ENCODE peak calls at places on chromosome X, in six cellular contexts. One of them, this sample, is unnamed.
A peak's percentile ranks its signal among the peaks of the same experiment; 100 is the strongest.

GRCh38 chrX:46770817-46771163 is 11.9 kb upstream of the SLC9A7 start:
- DNase-seq in CD4-positive, CD25-positive, alpha-beta regulatory T cell: no peak
- DNase-seq in HepG2: no peak
- DNase-seq in AG04450: peak; percentile 59
- DNase-seq in A549: no peak
- DNase-seq in CD8-positive, alpha-beta T cell: no peak
- DNase-seq in this sample: no peak

GRCh38 chrX:70422886-70423336 is at the start of gene GDPD2:
- DNase-seq in HepG2: peak; percentile 50
- DNase-seq in A549: no peak
- DNase-seq in AG04450: no peak
- DNase-seq in CD4-positive, CD25-positive, alpha-beta regulatory T cell: no peak
- DNase-seq in CD8-positive, alpha-beta T cell: no peak
- DNase-seq in this sample: peak; percentile 9

GRCh38 chrX:17032351-17032750 is 85.9 kb downstream of the REPS2 start:
- DNase-seq in CD8-positive, alpha-beta T cell: no peak
- DNase-seq in AG04450: no peak
- DNase-seq in A549: peak; percentile 7
- DNase-seq in HepG2: no peak
- DNase-seq in CD4-positive, CD25-positive, alpha-beta regulatory T cell: no peak
- DNase-seq in this sample: no peak

GRCh38 chrX:9362529-9362928 is 102.3 kb upstream of the TBL1X start:
- DNase-seq in HepG2: no peak
- DNase-seq in AG04450: no peak
- DNase-seq in A549: no peak
- DNase-seq in CD8-positive, alpha-beta T cell: no peak
- DNase-seq in CD4-positive, CD25-positive, alpha-beta regulatory T cell: no peak
- DNase-seq in this sample: no peak

GRCh38 chrX:10619311-10620015 is 922 bp downstream of the MID1 start:
- DNase-seq in AG04450: no peak
- DNase-seq in CD8-positive, alpha-beta T cell: no peak
- DNase-seq in A549: no peak
- DNase-seq in CD4-positive, CD25-positive, alpha-beta regulatory T cell: no peak
- DNase-seq in HepG2: no peak
- DNase-seq in this sample: no peak

GRCh38 chrX:103613362-103613761 is 5.6 kb downstream of the TCEAL3 start:
- DNase-seq in CD4-positive, CD25-positive, alpha-beta regulatory T cell: no peak
- DNase-seq in A549: no peak
- DNase-seq in HepG2: no peak
- DNase-seq in CD8-positive, alpha-beta T cell: no peak
- DNase-seq in AG04450: peak; percentile 10
- DNase-seq in this sample: no peak

GRCh38 chrX:41449615-41450014 is 2.5 kb downstream of the NYX start:
- DNase-seq in HepG2: no peak
- DNase-seq in AG04450: no peak
- DNase-seq in A549: no peak
- DNase-seq in CD8-positive, alpha-beta T cell: no peak
- DNase-seq in CD4-positive, CD25-positive, alpha-beta regulatory T cell: no peak
- DNase-seq in this sample: no peak

GRCh38 chrX:101958139-101958538 is 26.3 kb upstream of the ZMAT1 start:
- DNase-seq in AG04450: no peak
- DNase-seq in A549: no peak
- DNase-seq in HepG2: no peak
- DNase-seq in CD4-positive, CD25-positive, alpha-beta regulatory T cell: no peak
- DNase-seq in CD8-positive, alpha-beta T cell: no peak
- DNase-seq in this sample: no peak

GRCh38 chrX:97898798-97899197 is 1015.1 kb downstream of the RPA4 start:
- DNase-seq in A549: no peak
- DNase-seq in HepG2: no peak
- DNase-seq in AG04450: peak; percentile 13
- DNase-seq in CD4-positive, CD25-positive, alpha-beta regulatory T cell: no peak
- DNase-seq in CD8-positive, alpha-beta T cell: no peak
- DNase-seq in this sample: no peak

GRCh38 chrX:15204130-15204751 is 65.6 kb downstream of the ASB9 start:
- DNase-seq in AG04450: no peak
- DNase-seq in CD8-positive, alpha-beta T cell: no peak
- DNase-seq in HepG2: no peak
- DNase-seq in CD4-positive, CD25-positive, alpha-beta regulatory T cell: peak; percentile 3
- DNase-seq in A549: no peak
- DNase-seq in this sample: no peak

GRCh38 chrX:144566592-144566991 is 680.7 kb upstream of the SPANXN1 start:
- DNase-seq in HepG2: no peak
- DNase-seq in CD4-positive, CD25-positive, alpha-beta regulatory T cell: no peak
- DNase-seq in A549: no peak
- DNase-seq in CD8-positive, alpha-beta T cell: no peak
- DNase-seq in AG04450: no peak
- DNase-seq in this sample: no peak

GRCh38 chrX:119647552-119648420 is 41.6 kb upstream of the NKRF start:
- DNase-seq in CD8-positive, alpha-beta T cell: peak; percentile 37
- DNase-seq in HepG2: no peak
- DNase-seq in CD4-positive, CD25-positive, alpha-beta regulatory T cell: peak; percentile 57
- DNase-seq in A549: no peak
- DNase-seq in AG04450: no peak
- DNase-seq in this sample: no peak

GRCh38 chrX:39716401-39716800 is 381.4 kb downstream of the BCOR start:
- DNase-seq in CD8-positive, alpha-beta T cell: no peak
- DNase-seq in HepG2: no peak
- DNase-seq in CD4-positive, CD25-positive, alpha-beta regulatory T cell: no peak
- DNase-seq in AG04450: no peak
- DNase-seq in A549: no peak
- DNase-seq in this sample: no peak

GRCh38 chrX:46912673-46913491 is 661 bp downstream of the JADE3 start:
- DNase-seq in AG04450: no peak
- DNase-seq in HepG2: peak; percentile 39
- DNase-seq in CD8-positive, alpha-beta T cell: peak; percentile 16
- DNase-seq in A549: peak; percentile 75
- DNase-seq in CD4-positive, CD25-positive, alpha-beta regulatory T cell: no peak
- DNase-seq in this sample: peak; percentile 38

GRCh38 chrX:151715735-151716134 is at the start of gene FATE1:
- DNase-seq in CD8-positive, alpha-beta T cell: no peak
- DNase-seq in CD4-positive, CD25-positive, alpha-beta regulatory T cell: no peak
- DNase-seq in HepG2: no peak
- DNase-seq in A549: no peak
- DNase-seq in AG04450: no peak
- DNase-seq in this sample: no peak

GRCh38 chrX:19709812-19710518 is 177.4 kb downstream of the SH3KBP1 start:
- DNase-seq in HepG2: no peak
- DNase-seq in A549: peak; percentile 67
- DNase-seq in CD8-positive, alpha-beta T cell: no peak
- DNase-seq in CD4-positive, CD25-positive, alpha-beta regulatory T cell: no peak
- DNase-seq in AG04450: no peak
- DNase-seq in this sample: no peak

GRCh38 chrX:48165246-48165645 is 31.3 kb downstream of the SSX5 start:
- DNase-seq in HepG2: no peak
- DNase-seq in CD4-positive, CD25-positive, alpha-beta regulatory T cell: no peak
- DNase-seq in CD8-positive, alpha-beta T cell: no peak
- DNase-seq in A549: no peak
- DNase-seq in AG04450: no peak
- DNase-seq in this sample: no peak

GRCh38 chrX:41002021-41002420 is 83.2 kb upstream of the USP9X start:
- DNase-seq in HepG2: peak; percentile 64
- DNase-seq in A549: no peak
- DNase-seq in CD8-positive, alpha-beta T cell: no peak
- DNase-seq in AG04450: no peak
- DNase-seq in CD4-positive, CD25-positive, alpha-beta regulatory T cell: no peak
- DNase-seq in this sample: no peak

GRCh38 chrX:140664939-140665338 is 44.6 kb upstream of the LINC00632 start:
- DNase-seq in CD4-positive, CD25-positive, alpha-beta regulatory T cell: no peak
- DNase-seq in A549: peak; percentile 1
- DNase-seq in AG04450: no peak
- DNase-seq in CD8-positive, alpha-beta T cell: no peak
- DNase-seq in HepG2: peak; percentile 15
- DNase-seq in this sample: no peak

GRCh38 chrX:29662759-29663503 is 552.4 kb upstream of the MAGEB2 start:
- DNase-seq in CD4-positive, CD25-positive, alpha-beta regulatory T cell: no peak
- DNase-seq in CD8-positive, alpha-beta T cell: no peak
- DNase-seq in A549: peak; percentile 71
- DNase-seq in HepG2: peak; percentile 1
- DNase-seq in AG04450: peak; percentile 85
- DNase-seq in this sample: peak; percentile 38

GRCh38 chrX:149807747-149808458 is 26.2 kb downstream of the MAGEA9 start:
- DNase-seq in CD8-positive, alpha-beta T cell: no peak
- DNase-seq in A549: no peak
- DNase-seq in CD4-positive, CD25-positive, alpha-beta regulatory T cell: no peak
- DNase-seq in HepG2: no peak
- DNase-seq in AG04450: no peak
- DNase-seq in this sample: no peak

GRCh38 chrX:115233497-115234219 is at the start of gene LRCH2:
- DNase-seq in HepG2: no peak
- DNase-seq in CD8-positive, alpha-beta T cell: no peak
- DNase-seq in A549: no peak
- DNase-seq in CD4-positive, CD25-positive, alpha-beta regulatory T cell: no peak
- DNase-seq in AG04450: peak; percentile 4
- DNase-seq in this sample: no peak

GRCh38 chrX:115229337-115229991 is 4.4 kb downstream of the LRCH2 start:
- DNase-seq in CD8-positive, alpha-beta T cell: no peak
- DNase-seq in HepG2: no peak
- DNase-seq in A549: no peak
- DNase-seq in AG04450: no peak
- DNase-seq in CD4-positive, CD25-positive, alpha-beta regulatory T cell: no peak
- DNase-seq in this sample: no peak

GRCh38 chrX:115234220-115234557 is 293 bp upstream of the LRCH2 start:
- DNase-seq in A549: no peak
- DNase-seq in CD8-positive, alpha-beta T cell: no peak
- DNase-seq in AG04450: no peak
- DNase-seq in HepG2: no peak
- DNase-seq in CD4-positive, CD25-positive, alpha-beta regulatory T cell: no peak
- DNase-seq in this sample: no peak

DNA sequence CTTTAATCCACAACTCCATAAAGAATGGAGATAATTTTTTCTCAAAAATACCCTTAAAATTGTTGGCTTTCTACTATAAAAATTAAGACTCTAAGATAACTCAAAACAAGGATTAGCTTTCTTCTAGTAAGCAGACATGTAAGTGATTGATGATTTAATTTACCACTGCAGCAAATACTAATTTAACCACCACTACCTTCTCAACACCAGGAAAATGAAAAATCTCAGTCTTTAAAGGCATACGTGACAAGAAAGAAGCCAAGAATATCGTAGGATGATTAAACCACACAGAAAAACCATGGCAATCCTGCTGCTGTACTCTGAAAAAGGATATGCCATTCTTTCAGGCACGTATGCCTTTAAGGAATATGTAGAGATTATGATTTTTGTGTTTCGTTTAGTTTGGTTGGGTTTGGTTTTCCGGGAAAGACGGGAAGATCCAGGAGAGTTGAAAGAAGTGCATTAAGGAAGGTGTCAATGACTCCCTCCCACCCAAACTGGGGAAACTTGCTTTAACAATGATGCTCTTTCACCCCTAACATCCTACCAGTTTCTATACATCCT is 881 bp downstream of the LRCH2 start:
- DNase-seq in A549: no peak
- DNase-seq in CD8-positive, alpha-beta T cell: no peak
- DNase-seq in HepG2: no peak
- DNase-seq in CD4-positive, CD25-positive, alpha-beta regulatory T cell: no peak
- DNase-seq in AG04450: no peak
- DNase-seq in this sample: no peak
- H3K27ac ChIP-seq in A549: no peak overlapping the region
- H3K27ac ChIP-seq in CD8-positive, alpha-beta T cell: no peak overlapping the region
- H3K27ac ChIP-seq in HepG2: no peak overlapping the region
- H3K27ac ChIP-seq in CD4-positive, CD25-positive, alpha-beta regulatory T cell: no peak overlapping the region
- H3K27ac ChIP-seq in AG04450: peak overlapping the region; percentile 31
- H3K27ac ChIP-seq in this sample: no peak overlapping the region

GRCh38 chrX:108309144-108309543 is 129.1 kb downstream of the COL4A6 start:
- DNase-seq in CD4-positive, CD25-positive, alpha-beta regulatory T cell: no peak
- DNase-seq in HepG2: peak; percentile 66
- DNase-seq in AG04450: peak; percentile 45
- DNase-seq in CD8-positive, alpha-beta T cell: no peak
- DNase-seq in A549: peak; percentile 55
- DNase-seq in this sample: no peak
- H3K27ac ChIP-seq in CD4-positive, CD25-positive, alpha-beta regulatory T cell: no peak overlapping the region
- H3K27ac ChIP-seq in HepG2: no peak overlapping the region
- H3K27ac ChIP-seq in AG04450: no peak overlapping the region
- H3K27ac ChIP-seq in CD8-positive, alpha-beta T cell: no peak overlapping the region
- H3K27ac ChIP-seq in A549: peak overlapping the region; percentile 84
- H3K27ac ChIP-seq in this sample: no peak overlapping the region

GRCh38 chrX:115582871-115583729 is 22.1 kb downstream of the PLS3 start:
- DNase-seq in CD8-positive, alpha-beta T cell: no peak
- DNase-seq in CD4-positive, CD25-positive, alpha-beta regulatory T cell: no peak
- DNase-seq in AG04450: no peak
- DNase-seq in A549: no peak
- DNase-seq in HepG2: no peak
- DNase-seq in this sample: no peak

GRCh38 chrX:115584715-115585114 is 23.7 kb downstream of the PLS3 start:
- DNase-seq in CD8-positive, alpha-beta T cell: no peak
- DNase-seq in HepG2: no peak
- DNase-seq in A549: no peak
- DNase-seq in AG04450: no peak
- DNase-seq in CD4-positive, CD25-positive, alpha-beta regulatory T cell: no peak
- DNase-seq in this sample: no peak

GRCh38 chrX:115583730-115584004 is 22.7 kb downstream of the PLS3 start:
- DNase-seq in A549: no peak
- DNase-seq in HepG2: no peak
- DNase-seq in AG04450: no peak
- DNase-seq in CD8-positive, alpha-beta T cell: no peak
- DNase-seq in CD4-positive, CD25-positive, alpha-beta regulatory T cell: no peak
- DNase-seq in this sample: no peak

GRCh38 chrX:115579786-115580294 is 18.9 kb downstream of the PLS3 start:
- DNase-seq in CD8-positive, alpha-beta T cell: no peak
- DNase-seq in AG04450: no peak
- DNase-seq in A549: no peak
- DNase-seq in CD4-positive, CD25-positive, alpha-beta regulatory T cell: no peak
- DNase-seq in HepG2: no peak
- DNase-seq in this sample: no peak

DNA sequence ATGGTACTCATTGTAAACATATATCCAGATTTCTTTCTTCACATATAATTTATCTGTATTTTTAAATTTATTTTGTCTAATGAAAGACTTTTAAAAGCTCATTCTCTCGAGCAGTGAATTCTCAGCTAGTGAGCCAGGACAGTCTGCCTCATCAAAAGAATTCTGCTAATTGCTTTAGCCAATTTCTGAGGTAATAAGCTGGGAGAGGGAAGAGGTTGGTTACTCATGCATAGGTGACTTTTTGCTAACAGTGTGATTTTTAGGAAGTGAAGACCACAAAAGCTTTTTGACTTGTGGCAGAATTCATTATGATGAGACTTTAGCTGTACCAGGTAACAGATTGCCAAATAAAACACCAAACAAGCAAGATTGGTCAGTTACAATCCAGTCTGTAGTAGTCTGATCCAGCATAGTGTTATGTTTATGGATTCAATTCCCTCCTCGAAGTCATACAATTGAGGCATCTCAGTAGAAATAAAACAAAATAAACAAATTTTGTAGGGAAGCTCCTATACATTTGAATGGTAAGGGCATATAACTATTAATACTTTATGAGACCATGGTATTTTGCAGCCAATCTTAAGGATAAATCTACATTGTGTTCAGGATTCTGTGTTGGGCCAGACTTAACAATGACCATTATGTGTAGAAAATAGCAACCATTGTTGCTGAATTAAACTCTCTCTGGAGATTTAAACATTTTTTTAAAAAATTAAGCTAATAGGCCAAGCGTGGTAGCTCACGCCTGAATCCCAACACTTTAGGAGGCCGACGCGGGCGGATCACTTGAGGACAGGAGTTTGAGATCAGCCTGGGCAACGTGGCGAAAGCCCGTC is 21.3 kb downstream of the PLS3 start:
- DNase-seq in HepG2: no peak
- DNase-seq in A549: no peak
- DNase-seq in AG04450: no peak
- DNase-seq in CD8-positive, alpha-beta T cell: no peak
- DNase-seq in CD4-positive, CD25-positive, alpha-beta regulatory T cell: no peak
- DNase-seq in this sample: no peak
- H3K27ac ChIP-seq in HepG2: no peak overlapping the region
- H3K27ac ChIP-seq in A549: no peak overlapping the region
- H3K27ac ChIP-seq in AG04450: peak overlapping the region; percentile 52
- H3K27ac ChIP-seq in CD8-positive, alpha-beta T cell: no peak overlapping the region
- H3K27ac ChIP-seq in CD4-positive, CD25-positive, alpha-beta regulatory T cell: no peak overlapping the region
- H3K27ac ChIP-seq in this sample: no peak overlapping the region

GRCh38 chrX:132834741-132835140 is 123.7 kb downstream of the HS6ST2 start:
- DNase-seq in A549: no peak
- DNase-seq in CD8-positive, alpha-beta T cell: no peak
- DNase-seq in CD4-positive, CD25-positive, alpha-beta regulatory T cell: no peak
- DNase-seq in HepG2: no peak
- DNase-seq in AG04450: no peak
- DNase-seq in this sample: no peak
- H3K27ac ChIP-seq in A549: no peak overlapping the region
- H3K27ac ChIP-seq in CD8-positive, alpha-beta T cell: no peak overlapping the region
- H3K27ac ChIP-seq in CD4-positive, CD25-positive, alpha-beta regulatory T cell: no peak overlapping the region
- H3K27ac ChIP-seq in HepG2: no peak overlapping the region
- H3K27ac ChIP-seq in AG04450: no peak overlapping the region
- H3K27ac ChIP-seq in this sample: no peak overlapping the region

This sample was measured in HL-60.